ENCODE peak calls at places on chromosomes 5 and 9, in seven cellular contexts. P, I, C, E, L, N and B are unnamed samples.

GRCh38 chr5:90477073-90477472 is 2.4 kb downstream of the POLR3G start:
- DNase-seq in I (no peak), E (no peak), L (no peak), C (no peak), N (no peak), P (peak; percentile 37), B (no peak)

GRCh38 chr5:17374973-17375844 is 122.8 kb upstream of the TAF11L2 start:
- DNase-seq in L (no peak), P (no peak), N (peak; percentile 94), I (peak; percentile 37), E (peak; percentile 21), C (peak; percentile 49), B (peak; percentile 26)

GRCh38 chr9:38026021-38026809 is 42.8 kb downstream of the SHB start:
- DNase-seq in C (peak; percentile 47), E (peak; percentile 29), P (no peak), N (peak; percentile 82), L (no peak), I (peak; percentile 92), B (peak; percentile 95)

GRCh38 chr5:67004730-67005350 is 191.8 kb downstream of the CD180 start:
- DNase-seq in L (no peak), C (peak; percentile 15), N (no peak), I (no peak), P (peak; percentile 31), E (no peak), B (no peak)

GRCh38 chr5:95057610-95058009 is 227.3 kb downstream of the MCTP1 start:
- DNase-seq in C (no peak), P (no peak), I (no peak), N (no peak), L (no peak), E (no peak), B (no peak)

GRCh38 chr5:42628821-42629220 is 127.8 kb upstream of the CCDC152 start:
- DNase-seq in P (no peak), L (no peak), E (no peak), N (no peak), I (no peak), C (no peak), B (no peak)

GRCh38 chr9:127360829-127361228 is 36.1 kb upstream of the SLC2A8 start:
- DNase-seq in I (peak; percentile 63), E (peak; percentile 68), C (peak; percentile 30), P (peak; percentile 21), L (no peak), N (peak; percentile 28), B (peak; percentile 6)

GRCh38 chr9:78806492-78807160 is 509.7 kb downstream of the PSAT1 start:
- DNase-seq in C (no peak), I (no peak), L (no peak), E (no peak), P (peak; percentile 65), N (no peak), B (no peak)

GRCh38 chr9:86187121-86187520 is 72.3 kb downstream of the C9orf153 start:
- DNase-seq in I (no peak), P (peak; percentile 13), C (no peak), L (no peak), N (no peak), E (peak; percentile 2), B (no peak)

GRCh38 chr9:89454498-89455355 is 43.2 kb downstream of the SEMA4D start:
- DNase-seq in C (no peak), I (no peak), E (no peak), N (no peak), P (no peak), L (no peak), B (no peak)

GRCh38 chr5:39424751-39425524 is at the start of gene DAB2:
- DNase-seq in E (peak; percentile 79), I (peak; percentile 94), N (peak; percentile 94), C (peak; percentile 37), L (no peak), P (peak; percentile 91), B (peak; percentile 97)

GRCh38 chr9:132078369-132079356 is 1.0 kb downstream of the MED27 start:
- DNase-seq in N (peak; percentile 39), C (peak; percentile 62), P (no peak), E (no peak), I (peak; percentile 40), L (no peak), B (peak; percentile 81)

GRCh38 chr9:4508246-4508906 is 18.1 kb downstream of the SLC1A1 start:
- DNase-seq in P (no peak), N (peak; percentile 55), C (no peak), E (no peak), L (no peak), I (no peak), B (peak; percentile 90)

GRCh38 chr9:24961787-24962186 is 416.1 kb upstream of the IZUMO3 start:
- DNase-seq in L (no peak), E (no peak), I (no peak), N (peak; percentile 14), P (no peak), C (no peak), B (no peak)

GRCh38 chr5:68389618-68390017 is 174.1 kb downstream of the PIK3R1 start:
- DNase-seq in L (no peak), N (no peak), I (no peak), P (no peak), C (no peak), E (no peak), B (no peak)

GRCh38 chr5:31477516-31477915 is 54.4 kb downstream of the DROSHA start:
- DNase-seq in P (no peak), I (peak; percentile 10), E (no peak), N (no peak), C (no peak), L (no peak), B (no peak)

GRCh38 chr9:121568541-121569265 is 69.1 kb upstream of the GGTA1 start:
- DNase-seq in P (no peak), I (no peak), N (no peak), E (no peak), C (peak; percentile 56), L (no peak), B (peak; percentile 64)

GRCh38 chr9:82117528-82117927 is 129.0 kb downstream of the SPATA31D1 start:
- DNase-seq in I (no peak), E (no peak), P (no peak), L (no peak), C (no peak), N (no peak), B (no peak)

GRCh38 chr5:9712506-9713285 is 82.5 kb upstream of the TAS2R1 start:
- DNase-seq in I (peak; percentile 78), E (no peak), N (peak; percentile 95), L (no peak), P (no peak), C (no peak), B (peak; percentile 91)

GRCh38 chr5:42321800-42322199 is 101.4 kb upstream of the GHR start:
- DNase-seq in E (no peak), C (no peak), I (no peak), P (peak; percentile 4), N (no peak), L (no peak), B (no peak)

GRCh38 chr5:13921573-13921972 is 22.9 kb downstream of the DNAH5 start:
- DNase-seq in E (no peak), C (no peak), L (no peak), N (no peak), P (no peak), I (no peak), B (peak; percentile 34)

GRCh38 chr5:12322042-12322441 is 417.8 kb upstream of the CTNND2 start:
- DNase-seq in E (no peak), I (no peak), C (no peak), N (no peak), P (peak; percentile 3), L (no peak), B (no peak)
- H3K4me3 ChIP-seq in E (no peak overlapping the region), I (no peak overlapping the region), C (no peak overlapping the region), N (no peak overlapping the region), P (no peak overlapping the region), L (no peak overlapping the region), B (no peak overlapping the region)

GRCh38 chr9:129962889-129963703 is 79.9 kb downstream of the FNBP1 start:
- DNase-seq in P (peak; percentile 21), L (peak; percentile 59), C (no peak), E (no peak), N (peak; percentile 45), I (peak; percentile 65), B (peak; percentile 74)
- H3K4me2 ChIP-seq in P (peak overlapping the region; percentile 70), L (peak overlapping the region; percentile 88), C (peak overlapping the region; percentile 64), E (no peak overlapping the region), N (peak overlapping the region; percentile 90), I (peak overlapping the region; percentile 92), B (peak overlapping the region; percentile 98)

GRCh38 chr5:159440235-159440634 is 109.9 kb upstream of the IL12B start:
- DNase-seq in I (no peak), C (no peak), P (no peak), E (no peak), L (no peak), N (no peak), B (no peak)
- H3K9ac ChIP-seq in I (no peak overlapping the region), C (no peak overlapping the region), P (no peak overlapping the region), E (no peak overlapping the region), L (no peak overlapping the region), N (no peak overlapping the region), B (no peak overlapping the region)

DNA sequence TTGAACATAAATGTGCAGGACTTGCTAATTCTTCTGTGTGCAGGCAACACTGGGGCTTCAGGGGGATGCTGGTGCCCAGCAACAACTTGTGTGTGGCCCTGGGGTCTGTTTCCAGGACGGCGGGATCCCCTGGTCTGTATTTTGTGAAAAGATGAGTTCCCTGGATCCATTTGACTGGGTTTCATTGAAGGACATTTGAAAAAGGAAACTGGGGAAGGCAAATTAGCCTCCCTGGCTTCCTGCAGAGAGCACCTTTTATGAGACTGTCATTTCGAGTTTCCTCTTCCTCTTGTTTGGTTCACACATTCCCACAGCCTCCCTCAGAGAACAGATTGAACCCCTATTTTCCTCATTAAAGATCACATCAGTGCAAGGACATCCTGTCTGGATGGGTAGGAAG is 63.1 kb downstream of the FOXI1 start:
- DNase-seq in C (no peak), N (no peak), L (no peak), E (no peak), I (no peak), P (no peak), B (no peak)
- H3K4me3 ChIP-seq in C (no peak overlapping the region), N (no peak overlapping the region), L (no peak overlapping the region), E (no peak overlapping the region), I (no peak overlapping the region), P (no peak overlapping the region), B (no peak overlapping the region)

DNA sequence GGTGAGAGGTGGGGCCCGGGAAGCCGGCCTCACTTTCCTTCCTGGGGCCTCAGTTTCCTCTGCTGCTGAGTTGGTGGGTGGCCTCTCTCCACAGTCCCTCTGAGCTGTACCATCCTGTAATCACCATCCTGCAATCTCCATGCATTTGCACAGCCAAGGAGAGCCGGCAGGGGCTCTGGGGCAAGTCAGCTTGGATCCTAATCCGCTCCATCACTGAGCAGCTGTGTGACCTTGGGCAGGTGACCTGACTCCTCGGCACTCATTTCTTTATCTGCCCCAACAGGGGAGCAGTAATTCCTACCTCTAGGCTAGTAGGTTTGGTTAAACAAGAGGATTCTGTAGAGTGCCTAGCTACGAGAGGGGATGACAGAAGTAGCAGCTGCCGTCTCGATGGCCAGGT is 88.2 kb upstream of the ZNF618 start:
- DNase-seq in N (no peak), P (peak; percentile 56), E (no peak), C (no peak), L (no peak), I (no peak), B (no peak)
- H3K4me2 ChIP-seq in N (no peak overlapping the region), P (no peak overlapping the region), E (no peak overlapping the region), C (no peak overlapping the region), L (no peak overlapping the region), I (no peak overlapping the region), B (no peak overlapping the region)